ENCODE peak calls at places on chromosomes 2 and 18, in five cellular contexts. N is Panc1, U is K562, W is HCT116, I is GM23338. M is an unnamed sample.

GRCh38 chr2:168935810-168936581 is 34.9 kb downstream of the G6PC2 start:
- ATAC-seq in I (no peak), N (no peak), U (peak), W (no peak), M (no peak)

GRCh38 chr2:177599072-177599688 is 206.6 kb downstream of the AGPS start:
- ATAC-seq in N (no peak), I (no peak), W (peak), U (no peak), M (no peak)

GRCh38 chr2:55610954-55611743 is 6.3 kb downstream of the PPP4R3B start:
- ATAC-seq in U (no peak), I (no peak), W (no peak), N (no peak), M (no peak)

GRCh38 chr2:128236491-128237035 is 82.1 kb downstream of the HS6ST1 start:
- ATAC-seq in N (no peak), U (no peak), W (no peak), I (no peak), M (no peak)

GRCh38 chr18:13139885-13140450 is 78.6 kb upstream of the LDLRAD4 start:
- ATAC-seq in W (peak), U (peak), I (no peak), N (peak), M (no peak)

GRCh38 chr2:222960126-222960525 is 91.9 kb upstream of the KCNE4 start:
- ATAC-seq in N (no peak), U (no peak), I (no peak), W (no peak), M (no peak)

GRCh38 chr2:230905448-230906430 is 19.3 kb downstream of the GPR55 start:
- ATAC-seq in I (peak), U (peak), W (peak), N (no peak), M (no peak)

GRCh38 chr2:98692090-98692991 is 38.6 kb downstream of the MGAT4A start:
- ATAC-seq in W (no peak), N (no peak), I (no peak), U (no peak), M (no peak)

GRCh38 chr18:27061488-27062095 is 123.5 kb downstream of the CHST9 start:
- ATAC-seq in N (no peak), W (no peak), I (no peak), U (no peak), M (no peak)

GRCh38 chr18:77635441-77635840 is 385.8 kb downstream of the GALR1 start:
- ATAC-seq in U (no peak), W (no peak), N (no peak), I (no peak), M (peak)

GRCh38 chr2:189558516-189559263 is 21.9 kb downstream of the SLC40A1 start:
- ATAC-seq in I (peak), N (no peak), U (no peak), W (no peak), M (no peak)

GRCh38 chr2:157256621-157257020 is 884 bp upstream of the GALNT5 start:
- ATAC-seq in I (no peak), U (no peak), N (no peak), W (no peak), M (no peak)

GRCh38 chr2:39431592-39432316 is 5.3 kb downstream of the MAP4K3 start:
- ATAC-seq in I (peak), U (no peak), W (no peak), N (no peak), M (peak)

GRCh38 chr2:39435254-39435653 is 1.8 kb downstream of the MAP4K3 start:
- ATAC-seq in W (no peak), N (no peak), U (peak), I (peak), M (no peak)

GRCh38 chr2:39434233-39434897 is 2.7 kb downstream of the MAP4K3 start:
- ATAC-seq in N (no peak), I (no peak), W (no peak), U (no peak), M (no peak)

GRCh38 chr2:39432701-39433100 is 4.4 kb downstream of the MAP4K3 start:
- ATAC-seq in N (no peak), W (no peak), I (no peak), U (no peak), M (no peak)

GRCh38 chr2:39433586-39434195 is 3.4 kb downstream of the MAP4K3 start:
- ATAC-seq in I (no peak), W (no peak), N (no peak), U (peak), M (no peak)
- H3K27ac ChIP-seq in I (no peak), W (no peak), N (no peak), U (peak), M (no peak)

GRCh38 chr18:74137920-74138538 is 9.6 kb downstream of the FBXO15 start:
- ATAC-seq in N (no peak), W (no peak), I (no peak), U (peak), M (no peak)

GRCh38 chr18:74139888-74140287 is 7.7 kb downstream of the FBXO15 start:
- ATAC-seq in W (no peak), N (no peak), I (no peak), U (peak), M (no peak)

GRCh38 chr18:74141638-74142037 is 6.0 kb downstream of the FBXO15 start:
- ATAC-seq in U (no peak), W (no peak), I (no peak), N (no peak), M (no peak)

GRCh38 chr18:74142251-74142650 is 5.4 kb downstream of the FBXO15 start:
- ATAC-seq in N (no peak), W (no peak), U (no peak), I (no peak), M (no peak)

DNA sequence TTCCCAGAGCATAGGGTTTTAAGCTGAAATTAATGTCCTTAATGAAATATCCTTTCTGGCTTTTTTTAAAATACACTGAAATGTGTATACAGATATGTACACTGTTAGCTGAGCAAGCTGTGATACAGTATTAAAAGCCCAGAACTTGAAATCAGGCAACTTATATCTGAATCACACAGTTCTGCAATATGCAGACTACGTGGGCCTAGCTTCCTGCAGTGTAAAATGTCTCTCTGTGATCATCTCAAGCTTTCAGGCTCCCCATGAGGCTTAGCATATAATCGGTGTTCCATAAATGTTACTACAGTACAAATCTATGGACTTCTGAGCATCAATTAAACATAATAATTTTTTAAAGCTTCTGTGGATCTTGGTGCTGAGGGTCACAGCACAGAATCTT is 8.2 kb downstream of the FBXO15 start:
- ATAC-seq in U (peak), N (no peak), W (no peak), I (no peak), M (no peak)
- TF ChIP-seq POLR2AphosphoS5 in U (no peak), N (no peak), W (no peak), I (no peak), M (no peak)

GRCh38 chr2:172704072-172704936 is 31.3 kb upstream of the RAPGEF4 start:
- ATAC-seq in U (peak), W (peak), N (peak), I (peak), M (no peak)
- TF ChIP-seq CTCF in U (peak), W (peak), N (peak), I (peak), M (no peak)

GRCh38 chr2:191170773-191171172 is 20.0 kb upstream of the STAT4 start:
- ATAC-seq in N (no peak), U (no peak), W (no peak), I (no peak), M (no peak)

GRCh38 chr2:191171291-191171690 is 20.5 kb upstream of the STAT4 start:
- ATAC-seq in W (no peak), U (no peak), N (no peak), I (no peak), M (no peak)

GRCh38 chr2:191173206-191173605 is 22.4 kb upstream of the STAT4 start:
- ATAC-seq in U (no peak), I (no peak), N (no peak), W (no peak), M (no peak)

GRCh38 chr2:191170301-191170636 is 19.5 kb upstream of the STAT4 start:
- ATAC-seq in W (no peak), U (no peak), I (no peak), N (peak), M (no peak)

DNA sequence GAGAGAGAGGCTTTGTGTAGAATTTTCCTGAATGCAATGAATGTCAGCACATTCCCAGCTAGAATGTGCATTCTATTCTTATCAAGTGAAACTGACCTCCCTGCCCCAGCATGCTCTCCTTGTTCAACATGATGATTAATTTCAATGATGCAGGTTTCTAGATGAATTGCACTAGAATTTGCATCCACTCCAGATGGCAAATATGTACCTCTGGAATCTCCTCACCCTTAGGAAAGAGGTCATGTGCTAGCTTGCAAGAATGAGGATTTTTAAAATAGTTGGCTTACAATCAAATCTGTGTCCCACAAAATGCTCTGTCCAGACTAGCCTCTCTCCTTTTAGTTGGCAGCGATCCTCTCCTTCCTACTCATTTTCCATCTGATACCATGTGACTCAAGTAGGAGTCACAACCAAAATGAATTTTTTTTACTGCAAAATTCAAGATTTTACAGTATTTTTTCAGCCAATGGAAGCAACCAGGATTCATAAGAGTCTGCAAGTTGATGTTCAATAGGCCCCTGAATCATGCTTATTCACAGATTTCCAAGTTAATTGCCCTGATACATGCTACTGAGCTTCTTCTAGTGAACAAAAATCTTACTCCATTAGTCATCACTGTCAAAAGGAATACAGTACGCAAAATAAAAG is 21.0 kb upstream of the STAT4 start:
- ATAC-seq in N (peak), U (no peak), I (no peak), W (peak), M (no peak)
- H3K27ac ChIP-seq in N (peak), U (no peak), I (no peak), W (no peak), M (no peak)

GRCh38 chr2:112794841-112795240 is 10.5 kb upstream of the IL1A start:
- ATAC-seq in W (no peak), U (peak), N (no peak), I (no peak), M (no peak)

GRCh38 chr2:112793449-112793978 is 9.2 kb upstream of the IL1A start:
- ATAC-seq in N (no peak), I (no peak), U (no peak), W (no peak), M (peak)

GRCh38 chr2:112791693-112792230 is 7.5 kb upstream of the IL1A start:
- ATAC-seq in I (no peak), N (no peak), W (no peak), U (no peak), M (no peak)

GRCh38 chr2:112795720-112796119 is 11.4 kb upstream of the IL1A start:
- ATAC-seq in N (no peak), I (no peak), U (no peak), W (no peak), M (no peak)

DNA sequence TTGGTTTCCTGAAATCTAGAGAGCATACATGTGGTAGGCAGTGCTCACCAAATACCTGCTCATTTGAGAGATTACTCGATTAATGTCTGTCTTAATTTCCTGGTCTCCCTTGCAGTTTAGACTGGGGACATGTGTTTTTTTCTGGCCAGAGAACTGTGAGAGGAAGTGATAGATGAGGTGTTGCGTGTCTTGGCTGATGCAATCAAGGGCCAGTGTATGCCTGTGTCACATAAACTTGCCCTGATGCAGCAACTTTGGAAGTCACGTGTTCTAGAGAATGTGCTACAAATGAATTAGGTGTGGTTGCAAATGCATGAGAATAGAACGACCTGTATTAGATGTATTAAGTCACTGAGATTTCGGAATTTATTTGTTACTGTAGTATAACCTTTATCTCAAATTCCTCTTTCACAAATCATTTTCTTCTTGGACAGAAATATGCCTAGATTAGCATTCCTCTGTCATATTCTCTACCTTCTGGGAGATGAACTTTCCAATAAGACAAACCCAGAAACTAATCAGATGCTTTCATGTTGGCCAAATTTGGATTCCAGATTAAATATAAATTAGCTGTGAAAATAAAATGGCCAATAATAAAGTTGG is 9.9 kb upstream of the IL1A start:
- ATAC-seq in W (no peak), N (no peak), I (no peak), U (peak), M (peak)
- TF ChIP-seq POLR2AphosphoS5 in W (peak), N (no peak), I (no peak), U (no peak), M (peak)

GRCh38 chr2:71454221-71455010 is 1.1 kb downstream of the DYSF start:
- ATAC-seq in W (peak), U (no peak), I (peak), N (peak), M (peak)
- TF ChIP-seq CTCF in W (no peak), U (no peak), I (no peak), N (no peak), M (peak)

GRCh38 chr2:69213832-69214231 is 173.2 kb downstream of the GFPT1 start:
- ATAC-seq in W (no peak), I (no peak), N (no peak), U (no peak), M (no peak)
- H3K27ac ChIP-seq in W (no peak), I (no peak), N (no peak), U (no peak), M (no peak)

DNA sequence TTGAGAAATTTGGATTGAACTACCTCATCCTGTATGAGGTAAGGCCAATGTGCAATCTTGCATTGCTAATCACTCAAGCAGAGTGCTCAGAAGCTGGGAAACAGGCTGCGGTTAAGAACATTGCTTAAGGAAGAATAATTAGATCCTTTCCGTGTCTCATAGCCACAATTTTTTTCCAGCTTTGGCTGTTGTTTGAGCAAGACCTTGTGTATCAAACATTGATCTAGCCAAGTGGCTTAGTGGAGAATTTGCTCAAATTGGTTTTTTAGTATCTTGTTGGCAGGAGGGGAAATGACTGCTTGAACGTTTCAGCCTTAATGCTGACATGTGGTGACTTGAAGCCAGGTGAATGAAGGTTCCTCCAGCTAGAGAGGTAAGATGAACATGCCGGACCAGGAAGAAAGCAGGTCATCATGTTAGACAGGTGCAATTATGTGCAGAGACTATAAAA is 98.7 kb upstream of the CYP1B1 start:
- ATAC-seq in N (no peak), I (no peak), W (no peak), U (no peak), M (peak)
- TF ChIP-seq POLR2AphosphoS5 in N (no peak), I (no peak), W (no peak), U (no peak), M (peak)

M was measured in gastroesophageal sphincter.